ENCODE peak calls at places on chromosomes 3 and 15, in ten cellular contexts. D is M059J; X is iPS-NIHi11; H is stimulated activated CD4-positive, alpha-beta T cell treated with anti-CD3 and anti-CD28 coated beads, Interleukin-12 subunit alpha, Interleukin-12 subunit beta, amount 100 ng/mL, for 48 hours; O is GM04504; Y is SK-N-SH; A is neuronal stem cell; Z is WTC11; G is mucosa of gallbladder; Q is anterior cingulate cortex. V is an unnamed sample.

GRCh38 chr3:101533603-101533968 is 20.6 kb upstream of the SENP7 start:
- DNase-seq in D (peak), X (no peak), H (no peak), O (no peak), Y (no peak), A (no peak), Z (no peak), G (no peak), Q (no peak), V (no peak)

GRCh38 chr3:69710153-69710977 is 28.9 kb upstream of the MITF start:
- DNase-seq in D (peak), X (no peak), H (no peak), O (peak), Y (no peak), A (no peak), Z (no peak), G (no peak), Q (no peak), V (no peak)

GRCh38 chr3:102225407-102226132 is 209.2 kb upstream of the ZPLD1 start:
- DNase-seq in D (peak), X (peak), H (no peak), O (peak), Y (peak), A (peak), Z (no peak), G (no peak), Q (no peak), V (peak)

GRCh38 chr15:94015324-94015723 is 216.0 kb upstream of the MCTP2 start:
- DNase-seq in D (peak), X (no peak), H (no peak), O (no peak), Y (no peak), A (no peak), Z (no peak), G (no peak), Q (no peak), V (no peak)

GRCh38 chr3:18758047-18758704 is 333.0 kb upstream of the SATB1 start:
- DNase-seq in D (peak), X (peak), H (no peak), O (no peak), Y (peak), A (peak), Z (no peak), G (peak), Q (no peak), V (peak)

GRCh38 chr3:197891-198491 is 1.4 kb downstream of the CHL1 start:
- DNase-seq in D (no peak), X (no peak), H (no peak), O (no peak), Y (peak), A (peak), Z (no peak), G (no peak), Q (no peak), V (no peak)

GRCh38 chr3:135100349-135100741 is 305.3 kb downstream of the EPHB1 start:
- DNase-seq in D (no peak), X (no peak), H (no peak), O (no peak), Y (no peak), A (no peak), Z (no peak), G (no peak), Q (no peak), V (no peak)

GRCh38 chr15:93617443-93617842 is 528.4 kb upstream of the RGMA start:
- DNase-seq in D (no peak), X (no peak), H (no peak), O (no peak), Y (no peak), A (no peak), Z (peak), G (no peak), Q (no peak), V (no peak)

GRCh38 chr3:174776636-174777035 is 82.5 kb upstream of the NAALADL2 start:
- DNase-seq in D (no peak), X (no peak), H (no peak), O (no peak), Y (no peak), A (no peak), Z (no peak), G (no peak), Q (no peak), V (no peak)

GRCh38 chr15:90868261-90868689 is at the start of gene FURIN:
- DNase-seq in D (no peak), X (no peak), H (no peak), O (no peak), Y (no peak), A (no peak), Z (no peak), G (no peak), Q (no peak), V (no peak)

GRCh38 chr15:53307952-53308624 is 451.4 kb downstream of the WDR72 start:
- DNase-seq in D (peak), X (peak), H (no peak), O (no peak), Y (no peak), A (no peak), Z (peak), G (no peak), Q (no peak), V (no peak)

GRCh38 chr3:38563070-38563901 is 67.1 kb downstream of the EXOG start:
- DNase-seq in D (no peak), X (no peak), H (no peak), O (no peak), Y (no peak), A (no peak), Z (no peak), G (no peak), Q (no peak), V (no peak)

GRCh38 chr3:39935261-39935660 is 125.9 kb downstream of the MYRIP start:
- DNase-seq in D (no peak), X (no peak), H (no peak), O (no peak), Y (no peak), A (no peak), Z (no peak), G (no peak), Q (no peak), V (no peak)

GRCh38 chr15:51312754-51313390 is 25.5 kb downstream of the CYP19A1 start:
- DNase-seq in D (peak), X (no peak), H (no peak), O (no peak), Y (no peak), A (no peak), Z (no peak), G (no peak), Q (no peak), V (peak)

GRCh38 chr3:23648326-23648964 is 157.3 kb upstream of the UBE2E1 start:
- DNase-seq in D (peak), X (no peak), H (no peak), O (peak), Y (peak), A (no peak), Z (no peak), G (no peak), Q (no peak), V (no peak)